ENCODE peak calls at places on chromosomes 4 and X, in six cellular contexts. Q, O, T, R, L and J are unnamed samples.

GRCh38 chr4:48329976-48330375 is 11.4 kb upstream of the SLAIN2 start:
- DNase-seq in Q (peak), T (no peak), R (no peak), L (no peak), O (peak), J (no peak)

GRCh38 chrX:9471571-9471985 is 6.7 kb downstream of the TBL1X start:
- DNase-seq in T (no peak), L (no peak), R (no peak), O (peak), Q (no peak), J (no peak)

GRCh38 chr4:15563871-15564270 is 91.3 kb downstream of the FBXL5 start:
- DNase-seq in L (no peak), T (no peak), Q (no peak), R (no peak), O (no peak), J (no peak)

GRCh38 chr4:16289872-16290554 is 63.7 kb upstream of the TAPT1 start:
- DNase-seq in L (no peak), Q (peak), O (peak), T (peak), R (no peak), J (no peak)

GRCh38 chr4:152340818-152341217 is 195.1 kb downstream of the FBXW7 start:
- DNase-seq in R (no peak), T (no peak), L (no peak), Q (no peak), O (no peak), J (no peak)

GRCh38 chr4:185500035-185500434 is 28.5 kb upstream of the CCDC110 start:
- DNase-seq in T (no peak), Q (no peak), O (no peak), R (no peak), L (no peak), J (no peak)

GRCh38 chr4:177546745-177547144 is 104.5 kb upstream of the AGA start:
- DNase-seq in O (peak), L (no peak), T (no peak), Q (no peak), R (no peak), J (no peak)

GRCh38 chrX:105126201-105126600 is 94.3 kb downstream of the TEX13A start:
- DNase-seq in T (no peak), R (no peak), O (no peak), Q (no peak), L (no peak), J (no peak)

GRCh38 chrX:118566359-118566758 is 70.7 kb downstream of the DOCK11 start:
- DNase-seq in Q (peak), T (no peak), O (peak), L (no peak), R (no peak), J (no peak)

GRCh38 chrX:30795981-30796958 is 92.8 kb downstream of the TAB3 start:
- DNase-seq in O (no peak), R (no peak), Q (no peak), T (no peak), L (no peak), J (no peak)

GRCh38 chrX:19303216-19303880 is 40.4 kb upstream of the PDHA1 start:
- DNase-seq in O (peak), T (no peak), L (no peak), R (peak), Q (peak), J (no peak)

GRCh38 chr4:102575369-102576129 is 74.4 kb downstream of the NFKB1 start:
- DNase-seq in L (no peak), T (no peak), O (no peak), Q (no peak), R (no peak), J (no peak)

GRCh38 chrX:136781180-136781797 is 557 bp upstream of the ARHGEF6 start:
- DNase-seq in T (no peak), L (no peak), O (no peak), Q (peak), R (no peak), J (no peak)

GRCh38 chr4:101977096-101977495 is 186.6 kb downstream of the BANK1 start:
- DNase-seq in T (peak), O (peak), Q (peak), R (no peak), L (no peak), J (no peak)

GRCh38 chr4:88320780-88321373 is 36.5 kb upstream of the PPM1K start:
- DNase-seq in R (peak), L (no peak), T (no peak), O (no peak), Q (no peak), J (peak)